ENCODE peak calls at places on chromosomes 3 and 15, in six cellular contexts. T is mammary epithelial cell; K is AG08396; X is cardiac muscle cell; G is CD8-positive, alpha-beta memory T cell; V is adrenal gland. Q is an unnamed sample.

GRCh38 chr3:153343988-153344782 is 182.2 kb downstream of the RAP2B start:
- DNase-seq in T (no peak), K (no peak), X (peak), G (no peak), V (no peak), Q (no peak)

GRCh38 chr3:187027531-187027936 is 97.2 kb downstream of the ST6GAL1 start:
- DNase-seq in T (no peak), X (no peak), V (no peak), K (no peak), G (peak), Q (no peak)

GRCh38 chr15:89499156-89499555 is 2.8 kb upstream of the RHCG start:
- DNase-seq in T (no peak), G (no peak), V (no peak), X (no peak), K (no peak), Q (no peak)

GRCh38 chr3:73625124-73625665 is 454 bp upstream of the PDZRN3 start:
- DNase-seq in X (peak), G (no peak), K (peak), T (no peak), V (peak), Q (peak)

GRCh38 chr15:74203914-74204431 is 1.4 kb upstream of the STRA6 start:
- DNase-seq in V (peak), G (no peak), T (peak), X (peak), K (peak), Q (peak)

GRCh38 chr3:58585005-58585786 is 8.0 kb upstream of the FAM107A start:
- DNase-seq in K (peak), G (peak), T (peak), X (peak), V (peak), Q (peak)

GRCh38 chr3:111577798-111578685 is 17.1 kb downstream of the ZBED2 start:
- DNase-seq in K (peak), G (no peak), T (peak), V (no peak), X (peak), Q (peak)

GRCh38 chr15:44328135-44328534 is 39.6 kb downstream of the GOLM2 start:
- DNase-seq in X (no peak), T (no peak), G (no peak), K (no peak), V (no peak), Q (no peak)

GRCh38 chr3:13018561-13019242 is 54.5 kb downstream of the IQSEC1 start:
- DNase-seq in T (no peak), V (no peak), G (no peak), X (no peak), K (no peak), Q (no peak)

GRCh38 chr3:113214917-113215595 is 3.7 kb downstream of the BOC start:
- DNase-seq in K (peak), V (no peak), X (peak), T (no peak), G (no peak), Q (no peak)

GRCh38 chr15:67927501-67928156 is 87.8 kb upstream of the RNU6-1 start:
- DNase-seq in X (peak), T (no peak), V (peak), G (no peak), K (peak), Q (no peak)

GRCh38 chr3:187293977-187294376 is 2.4 kb upstream of the MASP1 start:
- DNase-seq in G (no peak), X (no peak), K (no peak), T (no peak), V (no peak), Q (no peak)

GRCh38 chr15:80574590-80574989 is 120.5 kb upstream of the ABHD17C start:
- DNase-seq in T (no peak), V (no peak), G (no peak), X (no peak), K (no peak), Q (no peak)

GRCh38 chr3:40827942-40828688 is 303.4 kb downstream of the ZNF621 start:
- DNase-seq in G (no peak), T (peak), V (peak), X (peak), K (no peak), Q (no peak)

Q was measured in NCI-H146.